ENCODE peak calls at places on chromosomes 16 and 17, in six cellular contexts. D is HCT116, Q is uterus, O is Caco-2, G is right cardiac atrium, S is astrocyte. M is an unnamed sample. For H3K27me3, the result is how much of the 10 kb centered on the place peaks cover.

GRCh38 chr17:2580641-2581040 is 12.8 kb upstream of the PAFAH1B1 start:
- DNase-seq in Q (no peak), S (no peak), O (no peak), D (no peak), G (no peak), M (no peak)

GRCh38 chr17:10836145-10836544 is 1.7 kb downstream of the PIRT start:
- DNase-seq in Q (no peak), G (no peak), O (no peak), D (no peak), S (no peak), M (no peak)

GRCh38 chr17:82786427-82786826 is 34.6 kb downstream of the TBCD start:
- DNase-seq in D (no peak), O (no peak), G (no peak), Q (no peak), S (no peak), M (no peak)

GRCh38 chr17:81429353-81429774 is 34.1 kb downstream of the BAHCC1 start:
- DNase-seq in D (no peak), Q (peak), G (peak), O (no peak), S (peak), M (no peak)

GRCh38 chr17:68981288-68981687 is 26.1 kb upstream of the ABCA8 start:
- DNase-seq in O (no peak), S (peak), G (no peak), D (no peak), Q (peak), M (no peak)

GRCh38 chr17:76480676-76481075 is 13.3 kb downstream of the AANAT start:
- DNase-seq in Q (no peak), S (peak), O (no peak), D (no peak), G (peak), M (no peak)

GRCh38 chr17:6551909-6552768 is 4.2 kb downstream of the PITPNM3 start:
- DNase-seq in G (peak), O (no peak), Q (peak), S (no peak), D (no peak), M (peak)

GRCh38 chr17:21014498-21014897 is 28.3 kb downstream of the USP22 start:
- DNase-seq in Q (no peak), O (no peak), G (no peak), D (no peak), S (no peak), M (peak)

GRCh38 chr16:56836410-56836834 is 28.6 kb upstream of the SLC12A3 start:
- DNase-seq in S (no peak), G (no peak), D (no peak), Q (no peak), O (no peak), M (no peak)

GRCh38 chr17:75645889-75646625 is 12.8 kb downstream of the SMIM5 start:
- DNase-seq in O (peak), Q (peak), S (no peak), D (peak), G (peak), M (peak)

GRCh38 chr17:71902931-71903506 is 217.8 kb upstream of the SOX9 start:
- DNase-seq in O (no peak), D (no peak), S (peak), Q (no peak), G (no peak), M (no peak)

GRCh38 chr16:24986512-24987303 is 28.5 kb downstream of the ARHGAP17 start:
- DNase-seq in D (no peak), G (peak), S (peak), O (no peak), Q (peak), M (no peak)

GRCh38 chr16:17827313-17827712 is 356.6 kb upstream of the XYLT1 start:
- DNase-seq in D (no peak), Q (no peak), S (peak), O (no peak), G (no peak), M (no peak)

GRCh38 chr16:4115209-4115940 is 867 bp downstream of the ADCY9 start:
- DNase-seq in S (peak), G (peak), D (no peak), O (peak), Q (peak), M (peak)

GRCh38 chr16:88309905-88310259 is 72.9 kb upstream of the ZNF469 start:
- DNase-seq in S (no peak), D (no peak), Q (no peak), O (no peak), G (no peak), M (peak)

GRCh38 chr17:21189361-21189760 is 24.6 kb downstream of the TMEM11 start:
- DNase-seq in O (no peak), G (no peak), S (no peak), D (no peak), Q (no peak), M (no peak)

GRCh38 chr17:17164156-17164555 is 42.0 kb downstream of the PLD6 start:
- DNase-seq in Q (no peak), O (no peak), D (no peak), G (peak), S (no peak), M (no peak)

GRCh38 chr17:45307290-45308015 is 9.4 kb downstream of the MAP3K14 start:
- DNase-seq in G (no peak), Q (peak), S (peak), O (no peak), D (no peak), M (no peak)

GRCh38 chr17:79092567-79092966 is 17.9 kb downstream of the ENGASE start:
- DNase-seq in S (no peak), G (no peak), D (no peak), O (no peak), Q (no peak), M (no peak)
- H3K27me3 ChIP-seq in S (under half), G (under half), D (under half), O (under half), Q (under half), M (under half)

GRCh38 chr16:83769397-83770008 is 38.3 kb upstream of the HSBP1 start:
- DNase-seq in Q (no peak), O (no peak), D (no peak), G (no peak), S (no peak), M (peak)

GRCh38 chr16:83774066-83774465 is 33.7 kb upstream of the HSBP1 start:
- DNase-seq in S (no peak), Q (no peak), G (no peak), O (no peak), D (no peak), M (no peak)

GRCh38 chr16:83771306-83771942 is 36.4 kb upstream of the HSBP1 start:
- DNase-seq in Q (peak), O (no peak), G (peak), S (peak), D (no peak), M (no peak)

GRCh38 chr16:83772806-83773205 is 35.0 kb upstream of the HSBP1 start:
- DNase-seq in O (no peak), D (no peak), G (no peak), Q (no peak), S (no peak), M (no peak)

DNA sequence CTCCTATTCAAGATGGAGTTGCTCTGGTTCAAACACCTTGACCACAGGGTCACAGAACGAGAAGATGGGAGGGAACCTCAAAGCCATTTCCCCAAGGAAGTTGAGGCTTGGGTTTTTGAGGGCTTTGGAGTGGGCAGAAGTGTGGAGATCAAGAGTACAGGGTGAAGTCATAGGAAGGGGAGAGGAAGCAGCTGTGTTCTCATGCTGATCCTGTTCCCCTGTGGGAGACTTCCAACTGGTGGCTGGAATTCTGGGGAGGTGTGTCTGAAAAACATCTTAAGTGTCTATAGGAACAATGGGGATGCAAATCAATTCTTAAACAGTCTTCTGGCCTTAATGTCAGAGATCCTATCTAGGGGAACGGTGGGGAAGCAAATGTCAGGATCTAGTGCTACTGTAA is 38.8 kb upstream of the HSBP1 start:
- DNase-seq in S (no peak), G (no peak), Q (no peak), O (no peak), D (no peak), M (no peak)
- H3K4me3 ChIP-seq in S (no peak), G (no peak), Q (no peak), O (no peak), D (no peak), M (no peak)

DNA sequence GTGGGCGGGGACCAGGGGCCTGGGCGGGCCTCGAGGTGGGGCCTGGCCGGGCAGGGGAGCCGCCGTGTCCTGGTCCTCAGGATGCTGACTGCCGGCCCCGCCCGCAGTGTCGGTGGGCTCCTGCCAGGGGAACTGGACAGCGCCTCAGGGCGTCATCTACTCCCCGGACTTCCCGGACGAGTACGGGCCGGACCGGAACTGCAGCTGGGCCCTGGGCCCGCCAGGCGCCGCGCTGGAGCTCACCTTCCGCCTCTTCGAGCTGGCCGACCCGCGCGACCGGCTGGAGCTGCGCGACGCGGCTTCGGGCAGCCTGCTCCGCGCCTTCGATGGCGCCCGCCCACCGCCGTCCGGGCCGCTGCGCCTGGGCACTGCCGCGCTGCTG is 2.4 kb upstream of the PAQR4 start:
- DNase-seq in D (no peak), S (no peak), O (no peak), Q (no peak), G (peak), M (no peak)
- H3K27me3 ChIP-seq in D (under half), S (under half), O (under half), Q (under half), G (under half), M (under half)

GRCh38 chr17:8628172-8628571 is 2.4 kb downstream of the MYH10 start:
- DNase-seq in S (no peak), Q (no peak), D (no peak), G (no peak), O (no peak), M (peak)

GRCh38 chr17:8619294-8619693 is 11.2 kb downstream of the MYH10 start:
- DNase-seq in S (no peak), D (no peak), O (no peak), G (no peak), Q (no peak), M (no peak)

GRCh38 chr17:8622191-8622590 is 8.3 kb downstream of the MYH10 start:
- DNase-seq in G (no peak), O (no peak), S (no peak), D (no peak), Q (no peak), M (no peak)

GRCh38 chr17:8621585-8621984 is 8.9 kb downstream of the MYH10 start:
- DNase-seq in D (no peak), O (no peak), S (peak), Q (no peak), G (no peak), M (no peak)

DNA sequence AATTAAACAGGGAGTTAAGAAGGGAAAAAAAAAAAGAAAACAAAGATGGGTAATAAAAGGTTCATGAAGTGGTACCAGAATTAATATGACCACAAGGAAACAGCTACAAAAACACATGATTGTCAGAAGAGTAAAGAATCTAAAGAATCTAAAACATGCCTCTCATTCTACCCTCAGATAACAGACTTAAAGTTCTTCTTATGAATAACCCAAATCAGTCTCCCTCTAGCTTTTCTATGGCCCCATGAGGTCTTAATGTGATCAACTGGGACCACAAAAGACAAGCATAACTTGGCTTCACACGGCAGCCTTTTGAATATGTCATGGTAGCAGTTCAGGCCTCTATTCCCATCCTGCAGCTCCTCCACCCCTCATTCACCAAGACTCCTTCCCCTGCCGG is 6.9 kb downstream of the MYH10 start:
- DNase-seq in O (no peak), S (peak), G (no peak), D (no peak), Q (no peak), M (no peak)
- H3K4me3 ChIP-seq in O (no peak), S (no peak), G (no peak), D (no peak), Q (no peak), M (no peak)

DNA sequence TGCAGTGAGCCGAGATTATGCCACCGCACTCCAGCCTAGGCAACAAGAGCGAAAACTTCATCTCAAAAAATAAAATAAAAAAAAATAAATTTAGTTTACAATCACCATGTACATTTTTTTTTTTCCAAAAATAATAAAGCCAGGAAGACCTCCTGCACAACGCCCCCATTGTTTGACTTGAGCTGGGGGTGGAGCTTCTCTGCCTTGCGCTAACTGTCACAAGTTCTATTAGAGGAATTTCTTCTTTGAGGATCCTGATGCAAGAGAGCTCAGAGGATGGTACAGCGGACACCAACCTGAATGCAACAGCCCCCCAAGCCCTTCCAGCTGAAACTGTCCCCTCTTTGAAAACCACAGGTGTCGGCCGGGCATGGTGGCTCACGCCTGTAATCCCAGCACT is 24.9 kb upstream of the CBX4 start:
- DNase-seq in S (no peak), O (no peak), Q (no peak), D (no peak), G (no peak), M (peak)
- H3K27me3 ChIP-seq in S (under half), O (under half), Q (under half), D (under half), G (under half), M (under half)

GRCh38 chr17:50638572-50638850 is 3.8 kb downstream of the ABCC3 start:
- DNase-seq in S (no peak), D (no peak), Q (no peak), G (peak), O (no peak), M (no peak)

GRCh38 chr17:50637829-50638571 is 3.3 kb downstream of the ABCC3 start:
- DNase-seq in Q (no peak), D (no peak), O (no peak), S (no peak), G (peak), M (no peak)

GRCh38 chr17:50641339-50641725 is 6.7 kb downstream of the ABCC3 start:
- DNase-seq in Q (no peak), O (no peak), G (no peak), D (no peak), S (no peak), M (no peak)

GRCh38 chr17:50640701-50641338 is 6.1 kb downstream of the ABCC3 start:
- DNase-seq in S (no peak), Q (no peak), D (no peak), O (peak), G (peak), M (no peak)

GRCh38 chr17:50638851-50639767 is 4.4 kb downstream of the ABCC3 start:
- DNase-seq in S (peak), Q (peak), O (peak), G (peak), D (peak), M (no peak)
- H3K4me3 ChIP-seq in S (peak), Q (no peak), O (no peak), G (no peak), D (peak), M (no peak)

GRCh38 chr17:41731836-41732235 is 2.6 kb downstream of the HAP1 start:
- DNase-seq in S (no peak), O (no peak), D (no peak), Q (no peak), G (no peak), M (no peak)

GRCh38 chr17:41734949-41735313 is 488 bp upstream of the HAP1 start:
- DNase-seq in O (no peak), G (peak), Q (no peak), D (no peak), S (no peak), M (no peak)

GRCh38 chr17:41733348-41734138 is 900 bp downstream of the HAP1 start:
- DNase-seq in S (no peak), D (no peak), Q (no peak), O (no peak), G (no peak), M (peak)

GRCh38 chr17:41735744-41736143 is 1.3 kb upstream of the HAP1 start:
- DNase-seq in D (no peak), G (peak), O (no peak), S (no peak), Q (no peak), M (peak)

DNA sequence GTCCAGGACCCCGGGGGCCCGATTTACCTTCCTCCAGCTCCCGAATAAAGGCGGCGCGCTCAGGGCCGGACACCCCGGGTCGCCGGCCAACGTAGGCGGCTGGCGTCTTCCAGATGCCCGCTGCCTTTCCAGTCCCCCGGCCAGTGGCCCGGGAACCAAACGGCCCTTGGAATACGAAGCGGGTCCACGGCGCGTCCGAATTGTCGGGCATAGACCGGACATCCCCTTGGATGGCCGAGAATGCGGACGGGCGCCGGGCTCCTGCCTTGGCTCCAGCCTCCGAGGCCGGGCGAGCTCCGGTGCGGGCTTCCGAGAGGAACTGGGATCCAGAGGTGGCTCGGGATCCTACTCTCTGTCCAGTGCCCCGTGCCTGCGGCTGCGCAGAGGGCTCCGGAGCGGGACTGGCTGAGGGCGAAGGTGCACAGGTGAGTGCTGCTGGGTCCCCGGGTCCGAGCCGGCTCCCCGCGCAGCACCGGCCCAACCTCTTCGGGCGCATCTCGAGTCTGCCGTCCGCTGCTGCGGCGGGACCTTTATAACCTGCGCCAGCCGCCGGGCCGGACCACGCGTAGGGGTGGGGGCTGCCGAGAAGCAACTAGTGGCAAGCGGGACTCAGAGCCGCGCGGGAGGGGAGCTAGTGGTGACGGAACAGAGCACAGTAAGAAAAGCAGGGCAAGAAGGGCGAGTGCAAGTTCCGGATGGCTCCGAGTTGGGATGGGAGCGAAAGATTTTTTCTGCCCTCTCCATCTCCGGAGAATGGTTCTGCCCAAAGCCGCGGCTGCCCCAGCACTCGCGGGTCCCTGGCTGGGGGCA is at the start of gene HAP1:
- DNase-seq in S (no peak), O (peak), Q (no peak), G (peak), D (no peak), M (peak)
- H3K27me3 ChIP-seq in S (half or more), O (under half), Q (under half), G (under half), D (under half), M (half or more)

GRCh38 chr17:8069587-8069860 is 18.0 kb downstream of the ALOX12B start:
- DNase-seq in Q (no peak), O (no peak), G (no peak), D (no peak), S (no peak), M (no peak)

GRCh38 chr17:8072727-8073461 is 14.6 kb downstream of the ALOX12B start:
- DNase-seq in S (no peak), G (peak), O (no peak), D (no peak), Q (no peak), M (peak)

GRCh38 chr17:8073627-8074485 is 13.7 kb downstream of the ALOX12B start:
- DNase-seq in D (peak), Q (no peak), O (peak), G (peak), S (peak), M (peak)

GRCh38 chr17:8072339-8072726 is 15.2 kb downstream of the ALOX12B start:
- DNase-seq in Q (no peak), D (no peak), G (no peak), S (no peak), O (no peak), M (peak)

DNA sequence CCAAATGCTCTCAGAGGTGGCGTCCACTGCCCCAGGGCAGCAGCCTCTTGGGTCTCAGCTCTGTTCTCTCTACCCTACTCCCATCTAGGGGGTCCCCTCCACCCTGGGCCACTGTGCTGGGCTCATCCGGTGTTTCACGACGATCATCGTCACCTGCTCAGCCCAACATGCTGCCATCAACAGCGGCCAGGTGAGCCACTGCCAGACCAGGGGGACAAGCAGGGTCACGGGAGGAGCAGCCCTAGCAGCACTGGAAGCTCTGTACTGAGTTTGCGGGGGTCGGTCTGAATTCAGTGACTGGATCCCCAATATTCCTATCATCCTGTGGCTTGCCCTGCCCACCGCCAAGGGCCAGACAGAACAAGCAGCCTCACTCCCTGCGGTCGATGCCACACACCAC is 16.0 kb downstream of the ALOX12B start:
- DNase-seq in S (no peak), D (no peak), Q (no peak), O (no peak), G (no peak), M (no peak)
- H3K4me3 ChIP-seq in S (no peak), D (no peak), Q (no peak), O (no peak), G (no peak), M (no peak)